ENCODE peak calls at places on chromosomes 13 and 19, in ten cellular contexts. Y is stimulated activated CD4-positive, alpha-beta T cell treated with anti-CD3 and anti-CD28 coated beads, Interleukin-15, amount 100 ng/mL, for 24 hours; W is amygdala; T is activated T-cell treated with anti-CD3 and anti-CD28 coated beads, Interleukin-2, amount 50 U/mL, for 48 hours; Z is IMR-90; S is RWPE1; I is anterior cingulate cortex; G is upper lobe of left lung; C is erythroblast; Q is PC-9. B is an unnamed sample.

GRCh38 chr13:85266331-85266730 is 532.9 kb downstream of the SLITRK6 start:
- DNase-seq in Z (no peak), T (no peak), Q (no peak), S (no peak), G (no peak), C (no peak), I (no peak), Y (no peak), W (no peak), B (no peak)

GRCh38 chr19:40609561-40610395 is 8.6 kb downstream of the LTBP4 start:
- DNase-seq in Q (peak), C (peak), G (peak), I (peak), T (peak), Z (no peak), Y (peak), W (no peak), S (peak), B (peak)

GRCh38 chr13:100513987-100514670 is 74.5 kb downstream of the GGACT start:
- DNase-seq in Q (no peak), W (no peak), G (no peak), Y (no peak), T (no peak), I (no peak), C (no peak), S (no peak), Z (no peak), B (no peak)

GRCh38 chr19:43781630-43782310 is 997 bp upstream of the KCNN4 start:
- DNase-seq in Q (no peak), T (peak), W (no peak), G (no peak), Z (no peak), S (no peak), Y (peak), C (no peak), I (no peak), B (no peak)

GRCh38 chr13:109626386-109627171 is 159.8 kb downstream of the IRS2 start:
- DNase-seq in C (no peak), I (no peak), G (no peak), Z (no peak), Q (no peak), S (no peak), Y (no peak), T (no peak), W (no peak), B (no peak)

GRCh38 chr13:97911311-97912138 is 42.0 kb upstream of the IPO5 start:
- DNase-seq in T (peak), Y (peak), I (no peak), G (no peak), Z (peak), S (no peak), Q (peak), W (no peak), C (peak), B (peak)

GRCh38 chr13:42819712-42820111 is 38.3 kb downstream of the FAM216B start:
- DNase-seq in T (no peak), G (no peak), Z (no peak), W (no peak), Q (no peak), C (no peak), I (no peak), Y (no peak), S (no peak), B (no peak)

GRCh38 chr13:44955421-44955820 is 33.9 kb downstream of the NUFIP1 start:
- DNase-seq in C (no peak), S (no peak), W (no peak), Q (peak), T (no peak), I (no peak), Y (no peak), Z (no peak), G (peak), B (no peak)

GRCh38 chr13:95676100-95676774 is 702 bp upstream of the DNAJC3 start:
- DNase-seq in G (peak), I (no peak), W (no peak), Z (peak), Q (peak), C (peak), S (peak), T (peak), Y (peak), B (peak)

GRCh38 chr19:44720945-44721344 is 22.0 kb downstream of the CEACAM16 start:
- DNase-seq in Q (no peak), G (no peak), T (no peak), S (no peak), I (no peak), Z (no peak), Y (no peak), W (no peak), C (no peak), B (no peak)

GRCh38 chr19:34323433-34324204 is 41.4 kb upstream of the GPI start:
- DNase-seq in S (no peak), C (no peak), W (no peak), Q (no peak), T (no peak), Y (no peak), Z (no peak), G (no peak), I (no peak), B (no peak)

GRCh38 chr13:89205856-89206255 is 1534.7 kb downstream of the SLITRK5 start:
- DNase-seq in T (no peak), W (no peak), S (no peak), I (no peak), G (no peak), Z (no peak), Q (no peak), C (no peak), Y (no peak), B (no peak)

GRCh38 chr19:17076539-17076919 is 952 bp downstream of the MYO9B start:
- DNase-seq in T (peak), Z (no peak), Y (peak), S (peak), I (no peak), W (no peak), G (no peak), Q (no peak), C (peak), B (peak)

GRCh38 chr19:46824887-46825730 is 25.5 kb downstream of the AP2S1 start:
- DNase-seq in I (no peak), Q (no peak), Z (no peak), T (no peak), S (no peak), W (no peak), C (no peak), G (peak), Y (no peak), B (no peak)

GRCh38 chr13:38766799-38767198 is 79.9 kb downstream of the FREM2 start:
- DNase-seq in T (no peak), Q (no peak), I (no peak), Y (no peak), C (no peak), G (no peak), W (no peak), S (no peak), Z (no peak), B (no peak)

GRCh38 chr13:30338331-30338851 is 31.0 kb upstream of the KATNAL1 start:
- DNase-seq in C (peak), Z (peak), T (no peak), Q (peak), S (peak), I (no peak), W (no peak), Y (no peak), G (no peak), B (no peak)

GRCh38 chr13:50626031-50626643 is 217.4 kb downstream of the DLEU7 start:
- DNase-seq in Z (no peak), C (no peak), Q (no peak), Y (no peak), G (peak), W (no peak), S (no peak), I (no peak), T (no peak), B (no peak)

GRCh38 chr13:99990045-99990977 is 8.7 kb downstream of the ZIC2 start:
- DNase-seq in Z (no peak), Y (no peak), G (no peak), Q (no peak), I (no peak), S (no peak), T (peak), C (no peak), W (no peak), B (no peak)

GRCh38 chr19:49157445-49158224 is at the start of gene TRPM4:
- DNase-seq in Z (peak), T (peak), G (peak), W (peak), S (peak), Y (peak), I (peak), Q (peak), C (peak), B (peak)

GRCh38 chr13:91362908-91363307 is 15.4 kb downstream of the MIR17HG start:
- DNase-seq in C (no peak), S (no peak), T (no peak), Z (no peak), Y (no peak), G (no peak), I (no peak), Q (no peak), W (no peak), B (no peak)

GRCh38 chr19:4388171-4389063 is 11.9 kb downstream of the SH3GL1 start:
- DNase-seq in I (no peak), T (no peak), Q (peak), C (no peak), S (no peak), Y (no peak), Z (no peak), G (peak), W (no peak), B (no peak)

GRCh38 chr19:33621811-33622504 is at the start of gene CHST8:
- DNase-seq in S (peak), G (no peak), Y (peak), T (no peak), C (no peak), I (no peak), Q (no peak), Z (no peak), W (no peak), B (no peak)

GRCh38 chr19:42023121-42023942 is 29.3 kb upstream of the ATP1A3 start:
- DNase-seq in Q (no peak), G (no peak), W (no peak), I (no peak), C (peak), Y (peak), S (no peak), Z (peak), T (peak), B (peak)

GRCh38 chr13:90800082-90800746 is 547.3 kb upstream of the MIR17HG start:
- DNase-seq in C (peak), T (no peak), Q (no peak), Y (no peak), Z (no peak), W (peak), I (peak), S (no peak), G (peak), B (no peak)

GRCh38 chr13:59088716-59089115 is 1075.0 kb downstream of the DIAPH3 start:
- DNase-seq in I (no peak), C (no peak), Y (no peak), S (no peak), T (no peak), G (no peak), Q (no peak), W (no peak), Z (peak), B (no peak)

GRCh38 chr13:40776681-40777165 is 5.7 kb upstream of the MRPS31 start:
- DNase-seq in Z (peak), W (no peak), I (no peak), Q (no peak), T (peak), Y (peak), S (no peak), G (peak), C (peak), B (peak)

GRCh38 chr19:6761053-6761676 is 6.1 kb downstream of the SH2D3A start:
- DNase-seq in T (no peak), S (peak), Q (no peak), I (no peak), C (no peak), Z (no peak), G (no peak), W (no peak), Y (peak), B (peak)

GRCh38 chr19:1823539-1824251 is 11.6 kb upstream of the ATP8B3 start:
- DNase-seq in S (no peak), I (no peak), Q (no peak), C (no peak), Y (no peak), Z (no peak), G (no peak), W (no peak), T (no peak), B (no peak)

GRCh38 chr13:103282571-103283450 is 216.6 kb upstream of the SLC10A2 start:
- DNase-seq in W (no peak), Q (peak), I (no peak), G (no peak), T (no peak), Y (no peak), S (peak), C (no peak), Z (peak), B (no peak)

GRCh38 chr19:37926711-37927110 is 19.7 kb downstream of the SIPA1L3 start:
- DNase-seq in W (no peak), T (no peak), I (no peak), Z (no peak), Q (no peak), Y (no peak), C (no peak), S (no peak), G (no peak), B (no peak)

GRCh38 chr19:55206664-55207500 is 2.4 kb downstream of the PTPRH start:
- DNase-seq in Y (peak), C (peak), Z (peak), I (no peak), S (peak), G (peak), Q (peak), T (peak), W (no peak), B (peak)

GRCh38 chr19:11963566-11964355 is 1.1 kb upstream of the ZNF763 start:
- DNase-seq in S (peak), I (peak), G (peak), W (peak), Z (peak), C (peak), T (peak), Q (no peak), Y (peak), B (peak)